ENCODE peak calls at places on chromosomes 2 and 18, in nine cellular contexts. J is activated naive CD4-positive, alpha-beta T cell; O is A549; P is CD8-positive, alpha-beta T cell; H is RCC 7860; X is kidney tubule cell; I is activated CD8-positive, alpha-beta memory T cell treated with anti-CD3 and anti-CD28 coated beads for 4 hours; S is GM12865; L is cardiac septum. B is an unnamed sample.

GRCh38 chr18:75384144-75384543 is 43.4 kb downstream of the SMIM21 start:
- DNase-seq in H (no peak), I (no peak), X (peak), S (no peak), L (no peak), P (no peak), J (no peak), O (no peak), B (no peak)

GRCh38 chr2:237864940-237865622 is 5.7 kb downstream of the RAMP1 start:
- DNase-seq in O (no peak), S (no peak), I (no peak), L (no peak), H (peak), J (no peak), P (no peak), X (peak), B (no peak)

GRCh38 chr2:221554769-221555510 is 17.2 kb downstream of the EPHA4 start:
- DNase-seq in L (no peak), O (no peak), I (no peak), H (no peak), S (peak), J (no peak), P (no peak), X (no peak), B (no peak)

GRCh38 chr2:26696352-26696816 is 3.9 kb downstream of the KCNK3 start:
- DNase-seq in J (no peak), O (peak), H (peak), S (no peak), L (no peak), P (no peak), I (no peak), X (peak), B (no peak)

GRCh38 chr2:233772153-233772552 is 6.0 kb upstream of the MROH2A start:
- DNase-seq in X (no peak), O (no peak), H (no peak), L (no peak), P (no peak), S (no peak), J (no peak), I (no peak), B (no peak)

GRCh38 chr2:200447139-200447855 is 62.6 kb downstream of the KCTD18 start:
- DNase-seq in P (no peak), X (no peak), L (no peak), S (no peak), H (no peak), O (no peak), I (no peak), J (no peak), B (no peak)

GRCh38 chr2:46142546-46143329 is 154.5 kb upstream of the EPAS1 start:
- DNase-seq in S (no peak), J (no peak), X (peak), I (no peak), H (no peak), O (peak), P (no peak), L (no peak), B (no peak)

GRCh38 chr2:117859532-117859911 is 45.0 kb downstream of the DDX18 start:
- DNase-seq in X (no peak), O (no peak), J (no peak), L (no peak), S (no peak), H (no peak), I (no peak), P (no peak), B (no peak)

GRCh38 chr2:60104514-60105501 is 448.6 kb downstream of the BCL11A start:
- DNase-seq in X (peak), L (no peak), P (no peak), I (no peak), O (no peak), H (peak), S (peak), J (no peak), B (no peak)

GRCh38 chr2:45771251-45771650 is 119.8 kb downstream of the PRKCE start:
- DNase-seq in P (no peak), O (no peak), X (no peak), L (peak), J (no peak), I (no peak), H (no peak), S (no peak), B (no peak)

GRCh38 chr2:186771395-186771794 is 77.5 kb downstream of the FAM171B start:
- DNase-seq in P (no peak), H (no peak), L (no peak), S (no peak), J (no peak), O (peak), X (peak), I (no peak), B (no peak)

GRCh38 chr2:68828887-68829708 is 42.1 kb downstream of the BMP10 start:
- DNase-seq in P (peak), I (peak), S (no peak), X (peak), L (peak), H (peak), O (peak), J (peak), B (peak)

GRCh38 chr2:175414872-175415487 is 233.5 kb upstream of the ATP5MC3 start:
- DNase-seq in J (no peak), P (no peak), H (peak), X (peak), L (no peak), I (no peak), S (peak), O (peak), B (peak)

GRCh38 chr2:173690349-173690748 is 274.8 kb downstream of the SP3 start:
- DNase-seq in H (no peak), S (no peak), O (no peak), J (no peak), L (no peak), X (no peak), P (no peak), I (no peak), B (no peak)

GRCh38 chr2:235514627-235515363 is 21.0 kb downstream of the AGAP1 start:
- DNase-seq in X (peak), J (no peak), P (no peak), O (no peak), I (no peak), S (no peak), H (no peak), L (no peak), B (no peak)

GRCh38 chr2:146817613-146818012 is 1027.2 kb upstream of the ACVR2A start:
- DNase-seq in L (no peak), P (no peak), S (no peak), X (no peak), O (no peak), H (no peak), J (no peak), I (no peak), B (no peak)

GRCh38 chr2:96245609-96246390 is 20.0 kb downstream of the TMEM127 start:
- DNase-seq in S (no peak), X (peak), O (no peak), J (no peak), H (no peak), I (no peak), P (no peak), L (no peak), B (peak)

GRCh38 chr2:235005603-235006259 is 53.9 kb downstream of the SH3BP4 start:
- DNase-seq in O (no peak), J (no peak), I (no peak), H (no peak), X (peak), S (no peak), P (no peak), L (no peak), B (no peak)

GRCh38 chr2:174836345-174836999 is 72.2 kb upstream of the CHRNA1 start:
- DNase-seq in X (peak), L (no peak), J (no peak), S (no peak), H (peak), O (peak), P (no peak), I (no peak), B (no peak)

GRCh38 chr2:98502556-98503335 is 58.1 kb downstream of the INPP4A start:
- DNase-seq in H (no peak), S (peak), J (no peak), P (no peak), O (no peak), L (no peak), X (peak), I (no peak), B (no peak)

GRCh38 chr2:18062892-18063291 is 184.4 kb downstream of the KCNS3 start:
- DNase-seq in I (no peak), P (no peak), L (no peak), O (no peak), X (no peak), H (no peak), J (no peak), S (no peak), B (no peak)

GRCh38 chr2:13821255-13821880 is 811.1 kb upstream of the LRATD1 start:
- DNase-seq in P (no peak), H (peak), L (no peak), I (no peak), S (no peak), O (no peak), J (no peak), X (peak), B (no peak)